ENCODE peak calls at places on chromosomes 5 and 9, in seven cellular contexts. H is IMR-90, S is H9, O is trophoblast cell, E is neuronal stem cell, M is mesendoderm, V is mesenchymal stem cell. P is an unnamed sample.

GRCh38 chr9:121107041-121107440 is 32.3 kb downstream of the CNTRL start:
- DNase-seq in E (no peak), H (no peak), S (no peak), M (peak), V (no peak), O (no peak), P (no peak)

GRCh38 chr5:66621146-66621545 is 25.0 kb downstream of the MAST4 start:
- DNase-seq in H (no peak), M (peak), S (no peak), O (no peak), V (no peak), E (peak), P (no peak)

GRCh38 chr5:132019337-132019736 is 7.9 kb upstream of the ACSL6 start:
- DNase-seq in O (no peak), E (no peak), V (no peak), S (no peak), M (no peak), H (no peak), P (no peak)

GRCh38 chr9:136865768-136866103 is 372 bp downstream of the EDF1 start:
- DNase-seq in S (peak), H (no peak), O (no peak), E (no peak), M (no peak), V (no peak), P (no peak)

GRCh38 chr5:54275361-54275760 is 35.0 kb downstream of the ARL15 start:
- DNase-seq in V (no peak), M (no peak), S (no peak), O (no peak), H (peak), E (no peak), P (no peak)

GRCh38 chr9:84772511-84772910 is 103.0 kb downstream of the NTRK2 start:
- DNase-seq in S (no peak), V (no peak), H (peak), O (no peak), M (no peak), E (no peak), P (no peak)

GRCh38 chr5:79495311-79495710 is 18.6 kb downstream of the HOMER1 start:
- DNase-seq in S (no peak), O (peak), M (peak), H (peak), E (no peak), V (peak), P (no peak)

GRCh38 chr5:131821221-131821620 is 24.4 kb upstream of the FNIP1 start:
- DNase-seq in V (peak), M (no peak), H (peak), O (no peak), E (no peak), S (no peak), P (no peak)

GRCh38 chr9:20980713-20981481 is 50.5 kb downstream of the HACD4 start:
- DNase-seq in E (no peak), H (peak), S (no peak), M (no peak), O (no peak), V (peak), P (no peak)

GRCh38 chr5:109161914-109162683 is 247.7 kb downstream of the PJA2 start:
- DNase-seq in O (no peak), V (peak), H (peak), M (no peak), S (no peak), E (no peak), P (no peak)

DNA sequence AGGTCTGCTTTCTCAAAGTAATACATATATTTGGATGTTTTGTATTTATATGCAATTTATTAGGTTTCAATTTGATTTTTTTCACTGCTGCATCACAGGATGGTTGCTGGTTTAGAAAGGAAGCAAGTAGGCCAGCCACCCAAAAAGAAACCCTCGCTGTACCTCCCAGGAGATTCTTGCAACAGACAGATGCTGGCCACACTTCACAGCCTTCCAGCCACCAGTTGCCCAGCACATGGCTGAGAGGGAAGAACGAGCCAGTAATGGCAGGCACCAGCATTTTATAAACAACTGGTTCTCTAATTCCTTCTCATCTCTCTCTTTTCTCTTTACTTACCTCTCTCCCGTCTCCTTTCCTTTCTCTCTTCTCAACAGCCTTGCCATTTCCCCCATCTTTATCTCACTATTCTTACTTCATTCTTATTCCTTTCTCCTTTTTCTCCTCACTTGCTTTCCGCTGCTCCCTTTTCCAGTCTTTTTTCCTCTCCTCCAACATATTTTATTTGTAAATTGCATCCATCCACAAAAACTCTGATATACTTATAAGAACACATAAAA is 38.9 kb downstream of the EFNA5 start:
- DNase-seq in E (no peak), V (no peak), O (no peak), H (no peak), M (no peak), S (no peak), P (no peak)
- H4K8ac ChIP-seq in E (no peak), V (no peak), O (no peak), H (no peak), M (no peak), S (no peak), P (no peak)

GRCh38 chr9:132699926-132700325 is 29.7 kb downstream of the GTF3C4 start:
- DNase-seq in V (peak), O (no peak), S (no peak), E (no peak), M (no peak), H (peak), P (no peak)
- H4K8ac ChIP-seq in V (no peak), O (no peak), S (no peak), E (no peak), M (no peak), H (no peak), P (no peak)

GRCh38 chr9:138069731-138070456 is 192.3 kb downstream of the CACNA1B start:
- DNase-seq in H (no peak), M (no peak), S (peak), E (no peak), O (no peak), V (no peak), P (no peak)
- H4K8ac ChIP-seq in H (no peak), M (no peak), S (no peak), E (no peak), O (no peak), V (no peak), P (no peak)

GRCh38 chr9:99103909-99104458 is 929 bp upstream of the TGFBR1 start:
- DNase-seq in H (peak), E (no peak), S (no peak), V (peak), M (no peak), O (no peak), P (peak)

GRCh38 chr9:99104459-99105151 is at the start of gene TGFBR1:
- DNase-seq in E (peak), M (peak), S (peak), V (peak), H (peak), O (peak), P (peak)

GRCh38 chr9:99101812-99102211 is 3.1 kb upstream of the TGFBR1 start:
- DNase-seq in S (no peak), E (no peak), O (no peak), M (no peak), H (no peak), V (no peak), P (no peak)

GRCh38 chr9:99103054-99103453 is 1.9 kb upstream of the TGFBR1 start:
- DNase-seq in H (peak), S (no peak), E (no peak), M (no peak), O (no peak), V (peak), P (no peak)

GRCh38 chr9:99103505-99103904 is 1.4 kb upstream of the TGFBR1 start:
- DNase-seq in O (no peak), S (peak), H (peak), M (peak), V (peak), E (no peak), P (no peak)
- H4K8ac ChIP-seq in O (no peak), S (no peak), H (peak), M (no peak), V (no peak), E (no peak), P (no peak)

GRCh38 chr9:77748214-77748772 is 100.2 kb upstream of the GNA14 start:
- DNase-seq in V (no peak), O (no peak), M (no peak), E (no peak), H (no peak), S (no peak), P (no peak)

GRCh38 chr9:77744877-77745435 is 96.8 kb upstream of the GNA14 start:
- DNase-seq in M (peak), S (no peak), E (no peak), H (no peak), O (no peak), V (peak), P (no peak)

GRCh38 chr9:77750284-77750683 is 102.2 kb upstream of the GNA14 start:
- DNase-seq in H (peak), V (no peak), M (no peak), S (no peak), E (no peak), O (no peak), P (no peak)

GRCh38 chr9:77743381-77743780 is 95.3 kb upstream of the GNA14 start:
- DNase-seq in S (no peak), H (peak), E (no peak), V (no peak), M (no peak), O (no peak), P (no peak)

DNA sequence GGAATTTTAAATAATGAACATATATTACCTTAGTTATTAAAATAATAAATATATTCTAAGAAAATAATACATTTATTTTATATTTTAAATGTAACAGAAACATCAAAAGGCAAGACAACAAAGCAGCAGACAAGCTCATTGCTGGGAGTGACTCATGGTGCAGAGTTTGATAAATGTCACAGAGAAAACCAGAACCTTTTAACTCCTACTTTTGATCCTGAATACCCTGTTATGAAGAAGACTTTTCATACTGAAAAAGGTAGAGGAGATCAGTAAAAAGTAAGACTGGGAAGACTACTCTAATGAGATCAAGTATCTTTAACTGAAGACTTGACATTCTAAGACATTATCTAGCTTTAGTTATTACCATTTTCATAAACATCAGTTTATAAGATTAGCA is 99.0 kb upstream of the GNA14 start:
- DNase-seq in E (no peak), O (no peak), S (no peak), M (no peak), H (no peak), V (no peak), P (no peak)
- H4K8ac ChIP-seq in E (no peak), O (no peak), S (no peak), M (no peak), H (no peak), V (no peak), P (no peak)

GRCh38 chr5:6979061-6979460 is 265.8 kb downstream of the TENT4A start:
- DNase-seq in V (no peak), S (no peak), H (no peak), E (no peak), M (peak), O (no peak), P (no peak)
- H4K8ac ChIP-seq in V (no peak), S (no peak), H (no peak), E (no peak), M (no peak), O (no peak), P (no peak)

GRCh38 chr9:119477197-119477596 is 108.0 kb upstream of the BRINP1 start:
- DNase-seq in V (no peak), E (no peak), S (peak), H (no peak), M (peak), O (no peak), P (no peak)
- H4K8ac ChIP-seq in V (no peak), E (no peak), S (no peak), H (no peak), M (no peak), O (no peak), P (no peak)

GRCh38 chr5:144191461-144191860 is 20.8 kb downstream of the KCTD16 start:
- DNase-seq in O (no peak), E (no peak), H (no peak), M (no peak), S (no peak), V (no peak), P (no peak)

GRCh38 chr5:144189800-144190429 is 19.2 kb downstream of the KCTD16 start:
- DNase-seq in M (no peak), S (no peak), V (peak), E (no peak), H (peak), O (peak), P (no peak)

GRCh38 chr5:144194148-144194547 is 23.5 kb downstream of the KCTD16 start:
- DNase-seq in V (no peak), M (peak), H (no peak), O (no peak), S (no peak), E (no peak), P (no peak)

GRCh38 chr5:144195443-144195842 is 24.8 kb downstream of the KCTD16 start:
- DNase-seq in M (no peak), S (no peak), H (peak), E (no peak), V (no peak), O (no peak), P (no peak)

DNA sequence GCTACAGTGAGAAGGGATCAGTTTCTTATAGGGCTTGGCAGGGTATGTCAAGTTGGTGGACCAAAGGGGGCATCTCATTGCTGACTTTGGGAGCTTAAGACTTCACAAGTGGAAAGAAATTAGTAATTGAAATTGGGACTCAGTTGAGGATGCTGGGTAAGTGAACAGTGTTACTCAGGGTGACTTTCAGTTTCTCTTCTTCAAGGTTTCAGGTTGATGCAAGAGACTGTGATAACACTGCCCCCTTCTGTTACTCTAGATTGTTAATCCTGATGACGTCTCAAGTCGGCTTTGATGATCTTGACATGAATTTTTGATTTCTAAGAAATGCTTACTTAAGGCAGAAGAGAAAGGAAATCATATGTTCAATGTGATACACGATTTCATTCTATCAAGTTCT is 21.3 kb downstream of the KCTD16 start:
- DNase-seq in V (peak), S (no peak), E (no peak), M (peak), O (no peak), H (peak), P (no peak)
- H4K8ac ChIP-seq in V (no peak), S (no peak), E (no peak), M (no peak), O (no peak), H (peak), P (no peak)

DNA sequence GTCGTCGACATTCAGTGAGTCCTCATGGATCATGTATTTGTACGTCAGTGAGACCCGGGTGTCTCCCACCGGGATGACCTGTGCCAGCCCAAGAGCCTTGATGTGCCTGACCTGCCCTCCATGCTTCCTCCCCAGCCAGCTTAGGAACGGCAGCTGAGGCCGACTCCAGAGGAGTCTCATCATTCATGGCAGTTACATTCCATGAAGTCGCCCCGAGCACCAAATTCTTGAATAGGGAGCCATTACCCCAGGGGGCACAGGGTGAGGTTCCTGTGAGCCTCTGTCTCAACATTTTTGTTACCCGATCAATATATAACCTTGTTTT is 67.8 kb downstream of the ZNF354C start:
- DNase-seq in H (no peak), V (no peak), M (no peak), S (no peak), O (no peak), E (no peak), P (no peak)
- H4K8ac ChIP-seq in H (no peak), V (no peak), M (no peak), S (no peak), O (no peak), E (no peak), P (no peak)